ENCODE peak calls at places on chromosomes 12 and 14, in six cellular contexts. J is posterior vena cava, C is suprapubic skin, K is activated T-helper 1 cell treated with Interleukin-2 at 50 U/mL for 16 hours, L is HT1080, Y is NCI-H345. Z is an unnamed sample.

GRCh38 chr12:131829351-131829794 is 1.2 kb downstream of the MMP17 start:
- DNase-seq in J (no peak), C (no peak), K (no peak), L (no peak), Y (no peak), Z (peak)

GRCh38 chr12:130953783-130954543 is at the start of gene ADGRD1:
- DNase-seq in J (peak), C (no peak), K (no peak), L (no peak), Y (no peak), Z (no peak)

GRCh38 chr14:75138492-75138891 is 11.6 kb upstream of the NEK9 start:
- DNase-seq in J (no peak), C (no peak), K (no peak), L (no peak), Y (no peak), Z (no peak)

GRCh38 chr12:130382818-130383217 is 45.1 kb downstream of the PIWIL1 start:
- DNase-seq in J (no peak), C (no peak), K (no peak), L (no peak), Y (no peak), Z (no peak)

GRCh38 chr12:128906485-128907137 is 53.3 kb downstream of the GLT1D1 start:
- DNase-seq in J (no peak), C (no peak), K (no peak), L (no peak), Y (no peak), Z (no peak)

GRCh38 chr14:25231006-25231405 is 181.1 kb upstream of the STXBP6 start:
- DNase-seq in J (no peak), C (no peak), K (no peak), L (no peak), Y (peak), Z (no peak)

GRCh38 chr14:99412122-99413061 is 68.3 kb downstream of the SETD3 start:
- DNase-seq in J (no peak), C (no peak), K (no peak), L (no peak), Y (no peak), Z (peak)

GRCh38 chr12:90061834-90062233 is 353.2 kb upstream of the ATP2B1 start:
- DNase-seq in J (no peak), C (no peak), K (no peak), L (no peak), Y (no peak), Z (no peak)

GRCh38 chr12:55972906-55973597 is 826 bp upstream of the RAB5B start:
- DNase-seq in J (no peak), C (no peak), K (no peak), L (no peak), Y (no peak), Z (no peak)

GRCh38 chr12:101749657-101750056 is 10.4 kb upstream of the SYCP3 start:
- DNase-seq in J (no peak), C (no peak), K (no peak), L (no peak), Y (no peak), Z (no peak)

GRCh38 chr12:54217309-54217661 is 28.5 kb upstream of the SMUG1 start:
- DNase-seq in J (no peak), C (no peak), K (no peak), L (no peak), Y (no peak), Z (no peak)

GRCh38 chr12:62716866-62717477 is 218.0 kb downstream of the PPM1H start:
- DNase-seq in J (no peak), C (no peak), K (no peak), L (no peak), Y (no peak), Z (no peak)